ENCODE peak calls at places on chromosomes 2 and 18, in five cellular contexts. G is renal cortical epithelial cell, E is upper lobe of right lung, M is endothelial cell of umbilical vein, Y is Peyer's patch. U is an unnamed sample.

GRCh38 chr2:99607454-99607853 is 117.6 kb upstream of the REV1 start:
- DNase-seq in G (no peak), E (no peak), M (no peak), Y (no peak), U (no peak)

GRCh38 chr18:61756244-61756643 is 136.6 kb downstream of the RNF152 start:
- DNase-seq in G (peak), E (no peak), M (no peak), Y (no peak), U (no peak)

GRCh38 chr2:186648130-186648529 is 45.7 kb upstream of the FAM171B start:
- DNase-seq in G (peak), E (no peak), M (peak), Y (no peak), U (no peak)

GRCh38 chr18:24928479-24928878 is 423.5 kb downstream of the ZNF521 start:
- DNase-seq in G (no peak), E (no peak), M (no peak), Y (no peak), U (no peak)

GRCh38 chr2:218717262-218717661 is 6.6 kb downstream of the TTLL4 start:
- DNase-seq in G (peak), E (no peak), M (no peak), Y (no peak), U (no peak)

GRCh38 chr2:140442319-140442718 is 1662.1 kb upstream of the NXPH2 start:
- DNase-seq in G (no peak), E (no peak), M (no peak), Y (no peak), U (no peak)

GRCh38 chr2:15427987-15428386 is 133.1 kb downstream of the NBAS start:
- DNase-seq in G (no peak), E (no peak), M (no peak), Y (no peak), U (no peak)

GRCh38 chr2:189580662-189581353 is at the start of gene SLC40A1:
- DNase-seq in G (no peak), E (peak), M (peak), Y (peak), U (no peak)

GRCh38 chr2:102025016-102025491 is 33.3 kb downstream of the IL1R2 start:
- DNase-seq in G (peak), E (no peak), M (no peak), Y (no peak), U (no peak)

GRCh38 chr18:6954501-6954900 is 163.1 kb downstream of the LAMA1 start:
- DNase-seq in G (no peak), E (no peak), M (no peak), Y (no peak), U (no peak)